ENCODE peak calls at places on chromosomes 6 and 20, in six cellular contexts. One of them, this sample, is unnamed. For H3K27me3, the result is how much of the 10 kb centered on the place peaks cover.

GRCh38 chr6:37535701-37536461 is 36.2 kb upstream of the CCDC167 start:
- DNase-seq in dorsolateral prefrontal cortex: no peak
- DNase-seq in fibroblast of lung: no peak
- DNase-seq in osteoblast: peak
- DNase-seq in right lobe of liver: no peak
- DNase-seq in CD8-positive, alpha-beta T cell: no peak
- DNase-seq in this sample: no peak

GRCh38 chr6:83270971-83271714 is 78.0 kb downstream of the RWDD2A start:
- DNase-seq in osteoblast: peak
- DNase-seq in fibroblast of lung: peak
- DNase-seq in CD8-positive, alpha-beta T cell: no peak
- DNase-seq in right lobe of liver: no peak
- DNase-seq in dorsolateral prefrontal cortex: no peak
- DNase-seq in this sample: peak

GRCh38 chr6:20232188-20232587 is 19.9 kb upstream of the MBOAT1 start:
- DNase-seq in dorsolateral prefrontal cortex: no peak
- DNase-seq in osteoblast: no peak
- DNase-seq in fibroblast of lung: no peak
- DNase-seq in CD8-positive, alpha-beta T cell: no peak
- DNase-seq in right lobe of liver: no peak
- DNase-seq in this sample: no peak

GRCh38 chr20:34644951-34645350 is 31.9 kb downstream of the PIGU start:
- DNase-seq in fibroblast of lung: no peak
- DNase-seq in dorsolateral prefrontal cortex: no peak
- DNase-seq in right lobe of liver: no peak
- DNase-seq in CD8-positive, alpha-beta T cell: no peak
- DNase-seq in osteoblast: no peak
- DNase-seq in this sample: no peak

GRCh38 chr6:81950877-81951276 is 198.4 kb upstream of the TENT5A start:
- DNase-seq in fibroblast of lung: peak
- DNase-seq in dorsolateral prefrontal cortex: no peak
- DNase-seq in osteoblast: peak
- DNase-seq in CD8-positive, alpha-beta T cell: no peak
- DNase-seq in right lobe of liver: no peak
- DNase-seq in this sample: peak

GRCh38 chr6:150008588-150008987 is 16.7 kb downstream of the RAET1L start:
- DNase-seq in osteoblast: no peak
- DNase-seq in right lobe of liver: no peak
- DNase-seq in dorsolateral prefrontal cortex: no peak
- DNase-seq in CD8-positive, alpha-beta T cell: no peak
- DNase-seq in fibroblast of lung: no peak
- DNase-seq in this sample: no peak

GRCh38 chr6:16322666-16323312 is 84.4 kb downstream of the GMPR start:
- DNase-seq in CD8-positive, alpha-beta T cell: peak
- DNase-seq in osteoblast: peak
- DNase-seq in fibroblast of lung: peak
- DNase-seq in dorsolateral prefrontal cortex: peak
- DNase-seq in right lobe of liver: no peak
- DNase-seq in this sample: peak

GRCh38 chr6:43924222-43924702 is 154.3 kb downstream of the VEGFA start:
- DNase-seq in dorsolateral prefrontal cortex: no peak
- DNase-seq in CD8-positive, alpha-beta T cell: peak
- DNase-seq in osteoblast: peak
- DNase-seq in fibroblast of lung: peak
- DNase-seq in right lobe of liver: peak
- DNase-seq in this sample: no peak

GRCh38 chr6:27866370-27867050 is 45.7 kb downstream of the OR2B2 start:
- DNase-seq in fibroblast of lung: peak
- DNase-seq in right lobe of liver: no peak
- DNase-seq in CD8-positive, alpha-beta T cell: no peak
- DNase-seq in dorsolateral prefrontal cortex: no peak
- DNase-seq in osteoblast: peak
- DNase-seq in this sample: no peak

GRCh38 chr6:114304304-114304887 is 38.4 kb downstream of the HS3ST5 start:
- DNase-seq in right lobe of liver: no peak
- DNase-seq in fibroblast of lung: peak
- DNase-seq in CD8-positive, alpha-beta T cell: no peak
- DNase-seq in dorsolateral prefrontal cortex: no peak
- DNase-seq in osteoblast: no peak
- DNase-seq in this sample: no peak
- TF ChIP-seq CTCF in right lobe of liver: peak
- TF ChIP-seq CTCF in fibroblast of lung: peak
- TF ChIP-seq CTCF in CD8-positive, alpha-beta T cell: no peak
- TF ChIP-seq CTCF in dorsolateral prefrontal cortex: peak
- TF ChIP-seq CTCF in osteoblast: peak
- TF ChIP-seq CTCF in this sample: peak

DNA sequence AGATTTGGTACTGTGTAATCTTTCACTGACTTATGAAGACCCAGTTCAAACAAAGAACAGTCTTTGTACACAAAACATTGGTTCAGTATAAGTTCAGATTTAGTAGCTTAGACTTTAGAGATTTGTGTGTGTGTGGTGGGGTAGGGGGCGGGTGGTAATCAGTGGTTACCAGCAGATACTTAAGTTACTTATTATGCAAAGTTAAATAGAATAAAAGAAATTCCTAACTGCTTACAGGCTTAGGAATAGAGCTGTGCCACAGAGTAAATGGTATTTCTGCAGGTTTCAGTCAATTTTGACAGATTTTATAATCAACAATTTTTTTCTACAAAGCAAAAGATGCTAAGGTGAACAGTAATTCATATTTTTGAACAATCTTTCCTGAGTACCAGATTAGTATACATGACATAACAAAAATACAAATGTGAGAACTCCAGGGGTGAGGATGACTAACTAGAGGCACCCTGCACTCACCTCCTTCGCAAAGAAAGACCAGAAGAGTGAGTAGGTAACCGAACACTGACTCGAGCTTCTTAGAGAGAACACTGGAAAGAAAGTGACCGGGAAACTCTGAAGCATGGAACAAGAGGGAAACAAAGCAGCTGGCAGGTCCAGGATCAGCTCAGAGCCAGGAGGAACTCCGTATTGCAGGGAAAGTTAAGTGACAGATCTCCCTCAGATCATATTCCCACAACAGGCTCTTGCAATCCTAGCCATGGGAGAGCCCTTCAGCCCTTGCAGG is 560.6 kb downstream of the COL12A1 start:
- DNase-seq in fibroblast of lung: no peak
- DNase-seq in dorsolateral prefrontal cortex: no peak
- DNase-seq in osteoblast: no peak
- DNase-seq in right lobe of liver: no peak
- DNase-seq in CD8-positive, alpha-beta T cell: no peak
- DNase-seq in this sample: no peak
- H3K27me3 ChIP-seq in fibroblast of lung: under half
- H3K27me3 ChIP-seq in dorsolateral prefrontal cortex: under half
- H3K27me3 ChIP-seq in osteoblast: under half
- H3K27me3 ChIP-seq in right lobe of liver: under half
- H3K27me3 ChIP-seq in CD8-positive, alpha-beta T cell: under half
- H3K27me3 ChIP-seq in this sample: under half

DNA sequence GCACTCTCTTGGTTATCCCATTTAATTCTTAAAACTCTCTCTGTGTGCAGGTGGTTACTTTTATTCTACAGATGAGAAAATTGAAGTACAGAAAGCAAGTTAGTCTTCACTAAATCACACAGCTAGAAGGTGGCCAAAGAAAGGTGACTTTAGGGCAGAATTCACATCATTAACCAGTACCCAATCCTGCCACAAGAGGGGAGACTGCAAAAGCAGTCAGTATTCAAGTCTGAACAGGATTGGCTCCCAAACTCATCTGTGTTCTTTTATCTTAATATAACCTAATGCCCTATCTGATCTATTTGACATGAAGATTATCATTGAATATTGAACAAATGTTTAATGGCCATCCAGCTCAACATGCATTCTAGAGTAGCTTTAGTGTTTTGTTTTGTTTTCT is 225.3 kb upstream of the FAM83B start:
- DNase-seq in dorsolateral prefrontal cortex: no peak
- DNase-seq in fibroblast of lung: no peak
- DNase-seq in osteoblast: no peak
- DNase-seq in CD8-positive, alpha-beta T cell: no peak
- DNase-seq in right lobe of liver: no peak
- DNase-seq in this sample: no peak
- TF ChIP-seq CTCF in dorsolateral prefrontal cortex: no peak
- TF ChIP-seq CTCF in fibroblast of lung: no peak
- TF ChIP-seq CTCF in osteoblast: peak
- TF ChIP-seq CTCF in CD8-positive, alpha-beta T cell: no peak
- TF ChIP-seq CTCF in right lobe of liver: peak
- TF ChIP-seq CTCF in this sample: no peak

DNA sequence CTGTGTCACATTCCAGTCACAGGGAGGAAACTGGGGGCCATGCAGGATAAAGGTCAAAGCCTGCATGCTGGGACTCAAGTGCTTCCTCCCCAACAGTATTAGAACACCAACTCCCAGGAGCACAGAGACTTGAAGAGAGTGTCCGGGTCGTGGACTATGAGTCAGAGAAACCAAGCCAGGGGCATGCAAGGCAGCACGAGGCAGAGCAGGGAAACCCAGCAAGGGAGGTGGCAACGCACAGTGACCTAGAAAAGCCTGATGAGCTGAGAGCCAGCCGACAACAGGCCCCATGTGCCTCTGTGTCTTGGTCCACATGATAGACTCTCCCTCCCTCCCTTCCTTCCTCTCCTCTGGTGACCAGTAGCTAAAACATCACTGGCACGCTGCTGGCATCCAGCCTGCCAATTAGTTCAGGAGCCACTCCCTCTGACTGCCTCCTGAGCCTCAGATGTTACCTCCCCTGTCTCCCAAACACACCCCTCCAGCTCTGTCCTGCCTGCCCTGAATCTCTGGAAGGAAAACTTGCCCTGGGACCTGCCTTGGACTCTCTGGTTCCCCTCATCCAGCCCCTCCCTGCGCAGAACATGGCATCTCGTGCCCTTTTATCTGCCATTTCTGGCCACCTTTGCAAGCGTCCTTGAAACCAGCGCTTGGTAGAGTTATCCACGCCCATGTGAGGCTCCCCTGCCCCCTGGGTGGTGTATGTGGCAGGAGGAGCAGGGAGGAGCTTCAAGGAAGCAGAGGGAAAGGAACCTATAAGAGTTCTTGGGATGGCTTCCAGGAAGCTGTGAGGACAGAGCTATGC is 16.2 kb upstream of the RNF39 start:
- DNase-seq in CD8-positive, alpha-beta T cell: no peak
- DNase-seq in fibroblast of lung: peak
- DNase-seq in osteoblast: peak
- DNase-seq in dorsolateral prefrontal cortex: no peak
- DNase-seq in right lobe of liver: no peak
- DNase-seq in this sample: peak
- H3K27me3 ChIP-seq in CD8-positive, alpha-beta T cell: under half
- H3K27me3 ChIP-seq in fibroblast of lung: under half
- H3K27me3 ChIP-seq in osteoblast: under half
- H3K27me3 ChIP-seq in dorsolateral prefrontal cortex: under half
- H3K27me3 ChIP-seq in right lobe of liver: under half
- H3K27me3 ChIP-seq in this sample: under half

GRCh38 chr20:25464501-25465204 is 57.2 kb downstream of the GINS1 start:
- DNase-seq in fibroblast of lung: no peak
- DNase-seq in osteoblast: peak
- DNase-seq in CD8-positive, alpha-beta T cell: no peak
- DNase-seq in dorsolateral prefrontal cortex: no peak
- DNase-seq in right lobe of liver: no peak
- DNase-seq in this sample: no peak
- TF ChIP-seq CTCF in fibroblast of lung: no peak
- TF ChIP-seq CTCF in osteoblast: no peak
- TF ChIP-seq CTCF in CD8-positive, alpha-beta T cell: no peak
- TF ChIP-seq CTCF in dorsolateral prefrontal cortex: no peak
- TF ChIP-seq CTCF in right lobe of liver: no peak
- TF ChIP-seq CTCF in this sample: no peak

DNA sequence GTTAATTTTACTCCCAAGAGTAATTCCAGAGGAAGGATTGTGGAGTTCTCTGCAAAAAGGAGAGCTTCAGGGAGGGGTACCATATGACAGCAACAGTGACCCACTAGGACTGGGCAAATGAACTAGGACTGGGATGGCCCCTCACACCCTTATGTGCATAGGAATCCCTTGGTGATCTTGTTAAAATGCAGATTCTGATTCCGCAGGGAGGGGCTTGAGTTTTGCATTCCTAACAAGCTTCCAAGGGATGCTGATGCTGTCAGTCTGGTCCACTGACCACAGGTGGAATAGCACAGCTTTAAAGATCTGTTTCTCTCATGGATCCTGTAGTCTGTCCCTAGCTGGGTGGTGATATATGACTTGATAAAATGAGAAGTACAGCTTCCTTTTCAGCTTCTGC is 6.3 kb upstream of the FOXA2 start:
- DNase-seq in osteoblast: no peak
- DNase-seq in CD8-positive, alpha-beta T cell: no peak
- DNase-seq in right lobe of liver: no peak
- DNase-seq in dorsolateral prefrontal cortex: no peak
- DNase-seq in fibroblast of lung: no peak
- DNase-seq in this sample: no peak
- H3K27me3 ChIP-seq in osteoblast: under half
- H3K27me3 ChIP-seq in CD8-positive, alpha-beta T cell: under half
- H3K27me3 ChIP-seq in right lobe of liver: under half
- H3K27me3 ChIP-seq in dorsolateral prefrontal cortex: under half
- H3K27me3 ChIP-seq in fibroblast of lung: under half
- H3K27me3 ChIP-seq in this sample: under half

DNA sequence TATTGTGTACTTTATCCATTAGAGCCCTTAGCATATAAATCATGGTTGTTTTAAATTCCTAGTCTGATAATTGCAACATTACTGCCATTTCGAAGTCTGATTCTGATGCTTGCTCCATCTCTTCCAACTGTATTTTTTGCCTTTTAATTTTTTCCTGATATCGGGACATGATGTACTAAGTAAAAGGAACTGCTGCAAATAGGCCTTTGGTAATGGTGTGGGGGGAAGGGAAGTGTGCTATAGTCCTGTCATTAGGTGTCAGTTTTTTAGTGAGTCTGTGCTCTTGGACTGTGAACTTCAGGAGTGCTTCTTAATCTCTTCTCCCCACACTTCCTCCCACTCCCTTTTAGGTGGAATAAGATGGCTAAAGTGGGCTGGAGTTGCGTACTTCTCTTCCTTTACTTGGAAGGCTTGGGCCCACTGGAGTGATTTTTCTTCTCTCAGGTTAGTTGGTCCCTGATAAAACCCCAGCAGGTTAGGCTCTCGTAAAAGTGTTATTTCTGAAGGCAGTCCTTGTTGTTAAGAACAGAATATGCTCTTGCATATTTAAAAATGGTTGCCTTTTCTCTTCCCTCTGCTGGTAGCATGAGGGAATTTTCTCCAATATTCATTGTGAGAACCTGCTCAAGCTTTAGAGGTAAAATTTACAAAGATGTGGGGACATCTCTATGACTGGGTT is 18.1 kb downstream of the STXBP5 start:
- DNase-seq in osteoblast: peak
- DNase-seq in right lobe of liver: no peak
- DNase-seq in dorsolateral prefrontal cortex: no peak
- DNase-seq in CD8-positive, alpha-beta T cell: no peak
- DNase-seq in fibroblast of lung: peak
- DNase-seq in this sample: no peak
- TF ChIP-seq CTCF in osteoblast: peak
- TF ChIP-seq CTCF in right lobe of liver: peak
- TF ChIP-seq CTCF in dorsolateral prefrontal cortex: no peak
- TF ChIP-seq CTCF in CD8-positive, alpha-beta T cell: peak
- TF ChIP-seq CTCF in fibroblast of lung: peak
- TF ChIP-seq CTCF in this sample: peak

This sample was measured in BJ.